ENCODE peak calls at places on chromosomes 16 and 17, in five cellular contexts. X is Panc1, P is upper lobe of left lung, M is HCT116, T is GM12878. L is an unnamed sample.

GRCh38 chr17:35345926-35346771 is 27.3 kb downstream of the SLFN11 start:
- ATAC-seq in M (no peak), X (peak; percentile 87), P (peak; percentile 94), T (peak; percentile 54), L (peak; percentile 88)

GRCh38 chr17:20028436-20028835 is 19.3 kb downstream of the SPECC1 start:
- ATAC-seq in T (no peak), P (no peak), X (no peak), M (no peak), L (no peak)

GRCh38 chr17:15185625-15185991 is 79.5 kb downstream of the PMP22 start:
- ATAC-seq in X (no peak), P (peak; percentile 87), M (no peak), T (no peak), L (peak; percentile 75)

GRCh38 chr16:2429771-2430663 is 770 bp downstream of the CCNF start:
- ATAC-seq in P (peak; percentile 33), M (no peak), T (peak; percentile 70), X (peak; percentile 20), L (no peak)

GRCh38 chr17:79804856-79805696 is 8.2 kb upstream of the CBX8 start:
- ATAC-seq in M (no peak), T (peak; percentile 6), P (no peak), X (no peak), L (no peak)

GRCh38 chr16:70725912-70726828 is 40.3 kb upstream of the MTSS2 start:
- ATAC-seq in T (no peak), M (no peak), X (no peak), P (peak; percentile 39), L (peak; percentile 72)

GRCh38 chr17:67506966-67507365 is 129.9 kb downstream of the PITPNC1 start:
- ATAC-seq in M (no peak), T (no peak), X (no peak), P (no peak), L (no peak)

GRCh38 chr16:68065716-68066305 is 19.4 kb upstream of the NFATC3 start:
- ATAC-seq in M (no peak), P (peak; percentile 81), X (no peak), T (no peak), L (peak; percentile 58)

GRCh38 chr17:20010099-20010863 is 1.1 kb downstream of the SPECC1 start:
- ATAC-seq in M (peak; percentile 28), X (peak; percentile 51), P (peak; percentile 63), T (no peak), L (peak; percentile 29)

GRCh38 chr17:27560668-27561067 is 70.3 kb upstream of the LGALS9 start:
- ATAC-seq in P (peak; percentile 34), M (no peak), T (no peak), X (no peak), L (peak; percentile 51)

GRCh38 chr17:27559506-27559931 is 71.5 kb upstream of the LGALS9 start:
- ATAC-seq in M (no peak), X (no peak), P (peak; percentile 74), T (no peak), L (peak; percentile 68)

GRCh38 chr17:27558842-27559505 is 72.0 kb upstream of the LGALS9 start:
- ATAC-seq in P (peak; percentile 25), M (no peak), X (no peak), T (no peak), L (no peak)

GRCh38 chr17:27558341-27558740 is 72.6 kb upstream of the LGALS9 start:
- ATAC-seq in X (no peak), T (no peak), M (no peak), P (no peak), L (no peak)

GRCh38 chr17:27559996-27560481 is 70.9 kb upstream of the LGALS9 start:
- ATAC-seq in T (no peak), M (no peak), X (no peak), P (peak; percentile 90), L (peak; percentile 77)
- TF ChIP-seq POLR2AphosphoS5 in T (no peak), M (no peak), X (no peak), P (peak; percentile 76), L (peak; percentile 60)

GRCh38 chr16:50204426-50205108 is 51.5 kb downstream of the TENT4B start:
- ATAC-seq in X (peak; percentile 55), T (peak; percentile 32), P (no peak), M (no peak), L (no peak)
- H3K27ac ChIP-seq in X (no peak overlapping the region), T (no peak overlapping the region), P (no peak overlapping the region), M (no peak overlapping the region), L (no peak overlapping the region)

GRCh38 chr17:81117672-81118198 is 47.6 kb upstream of the PVALEF start:
- ATAC-seq in T (no peak), P (no peak), M (no peak), X (peak; percentile 2), L (no peak)

GRCh38 chr17:81114694-81115093 is 50.6 kb upstream of the PVALEF start:
- ATAC-seq in P (no peak), T (no peak), M (no peak), X (no peak), L (no peak)

GRCh38 chr17:81116704-81117103 is 48.6 kb upstream of the PVALEF start:
- ATAC-seq in P (no peak), M (no peak), T (no peak), X (no peak), L (no peak)

GRCh38 chr17:81115219-81115618 is 50.1 kb upstream of the PVALEF start:
- ATAC-seq in P (no peak), X (no peak), M (no peak), T (no peak), L (no peak)

DNA sequence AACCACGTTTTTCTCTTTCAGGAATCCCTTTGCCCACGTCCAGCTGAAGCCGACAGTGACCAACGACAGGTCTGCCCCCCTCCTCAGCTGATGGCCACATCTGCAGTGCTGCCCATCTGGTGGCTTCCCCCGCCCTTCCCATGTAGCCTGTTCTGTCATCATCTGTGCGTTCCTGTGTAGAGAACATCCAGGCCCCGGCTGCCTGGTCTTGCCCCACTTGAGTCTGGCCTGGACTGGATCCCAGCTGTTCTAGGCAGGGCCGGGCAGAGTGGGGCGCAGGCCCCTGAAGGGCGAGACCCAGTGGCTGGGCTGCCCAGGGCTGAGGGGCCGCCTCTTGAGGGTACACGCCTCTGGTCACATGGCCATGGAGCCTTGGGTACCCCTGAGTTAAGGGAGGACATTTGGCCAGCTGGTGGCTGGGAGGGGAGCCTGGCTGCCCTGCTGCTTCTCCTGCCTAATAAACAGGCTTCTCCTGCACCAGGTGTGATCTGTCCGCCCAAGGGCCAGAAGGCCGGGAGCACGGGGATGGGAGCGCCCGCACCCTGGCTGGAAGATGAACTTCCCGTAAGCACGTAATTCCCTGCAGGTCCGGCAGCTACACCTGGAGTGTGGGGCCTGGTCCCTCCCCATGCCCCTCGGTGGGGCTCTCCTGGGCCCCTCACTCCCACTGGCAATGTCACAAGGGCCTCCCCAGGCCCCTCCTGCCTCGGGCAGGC is 49.4 kb upstream of the PVALEF start:
- ATAC-seq in T (no peak), X (no peak), M (no peak), P (no peak), L (no peak)
- TF ChIP-seq POLR2AphosphoS5 in T (no peak), X (no peak), M (no peak), P (no peak), L (no peak)

GRCh38 chr16:89923640-89924297 is 627 bp downstream of the TUBB3 start:
- ATAC-seq in T (no peak), P (no peak), M (peak; percentile 3), X (no peak), L (no peak)
- H3K27ac ChIP-seq in T (no peak overlapping the region), P (no peak overlapping the region), M (peak overlapping the region; percentile 100), X (peak overlapping the region; percentile 34), L (peak overlapping the region; percentile 84)

GRCh38 chr17:36742267-36743000 is 141.1 kb downstream of the MRM1 start:
- ATAC-seq in M (no peak), X (no peak), P (no peak), T (no peak), L (no peak)
- TF ChIP-seq POLR2AphosphoS5 in M (no peak), X (no peak), P (no peak), T (no peak), L (no peak)

DNA sequence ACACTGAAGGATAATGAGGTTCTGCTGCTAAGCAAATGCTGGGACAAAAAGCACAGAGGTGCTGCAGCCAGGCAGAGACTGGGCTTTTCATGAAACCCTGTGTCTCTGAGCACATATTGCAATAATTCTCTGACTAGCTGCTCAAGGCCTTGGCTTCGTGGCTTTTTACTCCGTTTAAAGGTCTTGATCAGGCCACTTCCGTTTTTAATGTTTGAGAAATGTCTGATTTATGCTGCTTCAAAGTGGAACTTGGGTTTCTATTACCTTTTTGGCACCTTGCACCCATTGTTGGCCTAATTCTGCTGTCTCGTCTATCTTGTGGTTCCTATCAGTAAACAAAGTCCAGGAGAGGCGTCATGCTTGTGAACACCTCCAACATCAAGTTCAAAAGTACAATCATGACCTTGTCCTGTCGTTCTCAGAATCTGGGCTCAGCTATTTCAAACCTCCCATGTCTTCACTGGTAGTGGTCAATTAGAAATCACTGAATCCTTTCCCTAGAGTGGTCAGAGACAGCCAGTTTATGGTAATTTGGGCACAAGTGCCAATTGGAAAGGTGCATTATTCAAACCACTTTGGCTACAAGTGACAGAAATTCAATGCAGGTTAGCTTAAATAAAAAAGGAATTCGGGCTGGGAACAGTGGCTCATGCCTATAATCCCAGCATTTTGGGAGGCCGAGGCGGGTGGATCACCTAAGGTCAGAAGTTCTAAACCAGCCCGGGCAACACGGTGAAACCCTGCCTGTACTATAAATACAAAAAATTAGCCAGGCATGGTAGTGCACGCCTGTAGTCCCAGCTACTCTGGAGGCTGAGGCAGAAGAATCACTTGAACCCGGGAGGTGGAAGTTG is 33.3 kb upstream of the METTL9 start:
- ATAC-seq in M (no peak), T (peak; percentile 56), P (no peak), X (no peak), L (no peak)
- H3K27ac ChIP-seq in M (no peak overlapping the region), T (no peak overlapping the region), P (no peak overlapping the region), X (no peak overlapping the region), L (peak overlapping the region; percentile 1)

DNA sequence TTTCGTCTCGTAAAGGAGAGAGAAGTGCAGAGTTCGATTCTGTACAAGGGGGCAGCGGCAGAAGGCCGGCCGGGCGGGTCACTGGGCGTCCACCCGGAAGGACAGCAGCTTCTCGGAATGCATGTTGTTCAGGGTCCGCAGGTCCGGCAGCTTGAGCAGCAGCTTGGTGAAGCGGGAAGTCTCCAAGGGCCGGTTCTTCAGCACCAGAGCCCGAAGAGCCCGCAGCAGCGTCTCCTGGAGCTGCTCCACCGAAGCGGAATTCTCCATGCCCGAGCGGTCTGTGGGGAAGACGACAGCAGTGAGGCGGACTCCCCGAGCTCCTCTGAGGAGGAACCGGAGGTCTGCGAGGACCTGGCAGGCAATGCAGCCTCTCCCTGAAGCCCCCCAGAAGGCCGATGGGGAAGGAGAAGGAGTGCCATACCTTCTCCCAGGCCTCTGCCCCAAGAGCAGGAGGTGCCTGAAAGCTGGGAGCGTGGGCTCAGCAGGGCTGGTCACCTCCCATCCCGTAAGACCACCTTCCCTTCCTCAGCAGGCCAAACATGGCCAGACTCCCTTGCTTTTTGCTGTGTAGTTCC is 7.3 kb downstream of the NR1D1 start:
- ATAC-seq in T (no peak), M (no peak), P (no peak), X (no peak), L (no peak)
- TF ChIP-seq POLR2AphosphoS5 in T (no peak), M (no peak), P (no peak), X (no peak), L (no peak)

L was measured in gastroesophageal sphincter.